ENCODE peak calls at places on chromosomes 3 and 15, in ten cellular contexts. F is K562, Z is pancreas, M is astrocyte of the spinal cord, W is lower leg skin, P is transverse colon, K is tibial artery, V is AG10803, J is HFF-Myc, A is upper lobe of right lung. R is an unnamed sample.

GRCh38 chr3:177820683-177821316 is 623.5 kb upstream of the TBL1XR1 start:
- DNase-seq in F (no peak), Z (no peak), M (peak; percentile 96), W (no peak), P (no peak), K (no peak), V (peak; percentile 86), J (no peak), A (no peak), R (no peak)

GRCh38 chr15:69090197-69090948 is 70.1 kb upstream of the GLCE start:
- DNase-seq in F (no peak), Z (no peak), M (peak; percentile 5), W (no peak), P (no peak), K (no peak), V (peak; percentile 44), J (peak; percentile 22), A (no peak), R (no peak)

GRCh38 chr3:16423298-16423697 is 90.2 kb downstream of the RFTN1 start:
- DNase-seq in F (no peak), Z (no peak), M (no peak), W (no peak), P (no peak), K (no peak), V (no peak), J (no peak), A (no peak), R (peak; percentile 71)

GRCh38 chr3:116470589-116470988 is 25.3 kb upstream of the LSAMP start:
- DNase-seq in F (no peak), Z (no peak), M (no peak), W (no peak), P (no peak), K (no peak), V (no peak), J (no peak), A (no peak), R (no peak)

GRCh38 chr3:72340056-72340455 is 508.2 kb downstream of the SHQ1 start:
- DNase-seq in F (no peak), Z (no peak), M (no peak), W (peak; percentile 84), P (no peak), K (no peak), V (no peak), J (no peak), A (no peak), R (no peak)

GRCh38 chr15:85974348-85974705 is 105.3 kb upstream of the AGBL1 start:
- DNase-seq in F (no peak), Z (no peak), M (peak; percentile 22), W (no peak), P (no peak), K (no peak), V (no peak), J (no peak), A (no peak), R (no peak)

GRCh38 chr3:152030320-152030719 is 156.9 kb downstream of the SUCNR1 start:
- DNase-seq in F (no peak), Z (no peak), M (no peak), W (no peak), P (no peak), K (no peak), V (no peak), J (no peak), A (no peak), R (no peak)

GRCh38 chr3:144229237-144229830 is 257.7 kb downstream of the DIPK2A start:
- DNase-seq in F (no peak), Z (no peak), M (no peak), W (no peak), P (no peak), K (no peak), V (no peak), J (peak; percentile 7), A (no peak), R (no peak)

GRCh38 chr15:62840518-62841268 is 201.9 kb upstream of the TPM1 start:
- DNase-seq in F (no peak), Z (no peak), M (no peak), W (no peak), P (no peak), K (no peak), V (no peak), J (no peak), A (no peak), R (no peak)

GRCh38 chr3:30299674-30300423 is 306.6 kb upstream of the TGFBR2 start:
- DNase-seq in F (no peak), Z (no peak), M (peak; percentile 52), W (no peak), P (no peak), K (no peak), V (no peak), J (no peak), A (no peak), R (no peak)

GRCh38 chr15:42332331-42332730 is 27.0 kb upstream of the CAPN3 start:
- DNase-seq in F (no peak), Z (no peak), M (no peak), W (no peak), P (no peak), K (no peak), V (peak; percentile 36), J (no peak), A (no peak), R (no peak)

GRCh38 chr3:129415830-129416229 is 12.6 kb downstream of the EFCAB12 start:
- DNase-seq in F (no peak), Z (no peak), M (no peak), W (peak; percentile 43), P (no peak), K (no peak), V (no peak), J (no peak), A (no peak), R (no peak)

GRCh38 chr15:39925112-39925830 is 5.2 kb upstream of the GPR176 start:
- DNase-seq in F (no peak), Z (no peak), M (peak; percentile 57), W (no peak), P (no peak), K (no peak), V (no peak), J (no peak), A (no peak), R (no peak)

GRCh38 chr15:90960316-90961091 is 5.8 kb downstream of the RCCD1 start:
- DNase-seq in F (no peak), Z (no peak), M (no peak), W (no peak), P (no peak), K (no peak), V (peak; percentile 15), J (no peak), A (no peak), R (no peak)

GRCh38 chr3:12138044-12138443 is 20.7 kb downstream of the TIMP4 start:
- DNase-seq in F (peak; percentile 25), Z (no peak), M (peak; percentile 33), W (no peak), P (peak; percentile 35), K (peak; percentile 27), V (peak; percentile 26), J (no peak), A (no peak), R (peak; percentile 48)

GRCh38 chr3:179956416-179956830 is 80.3 kb downstream of the PEX5L start:
- DNase-seq in F (no peak), Z (no peak), M (peak; percentile 12), W (no peak), P (no peak), K (no peak), V (no peak), J (no peak), A (no peak), R (no peak)

GRCh38 chr3:125128861-125129501 is 73.2 kb upstream of the HEG1 start:
- DNase-seq in F (peak; percentile 8), Z (no peak), M (peak; percentile 93), W (no peak), P (no peak), K (no peak), V (peak; percentile 97), J (peak; percentile 87), A (peak; percentile 72), R (no peak)

GRCh38 chr15:77633913-77634265 is 1.2 kb upstream of the LINGO1 start:
- DNase-seq in F (no peak), Z (no peak), M (no peak), W (no peak), P (no peak), K (no peak), V (no peak), J (no peak), A (no peak), R (no peak)
- H3K4me3 ChIP-seq in F (no peak overlapping the region), Z (no peak overlapping the region), M (no peak overlapping the region), W (no peak overlapping the region), P (no peak overlapping the region), K (no peak overlapping the region), V (no peak overlapping the region), J (no peak overlapping the region), A (no peak overlapping the region), R (no peak overlapping the region)

DNA sequence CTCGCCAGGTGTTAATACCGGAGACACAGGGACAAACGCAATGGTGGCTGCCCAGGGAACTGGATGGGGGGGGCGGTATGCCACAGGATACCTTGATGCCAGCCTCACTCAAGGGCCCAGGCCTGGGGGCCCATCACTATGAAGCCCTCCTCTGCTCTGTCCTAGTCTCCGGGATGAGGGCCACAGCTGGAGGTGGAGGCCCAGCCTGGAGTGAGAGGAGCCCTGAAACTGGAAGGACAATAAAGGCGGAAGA is 1.5 kb upstream of the CAMK2N2 start:
- DNase-seq in F (no peak), Z (no peak), M (no peak), W (no peak), P (no peak), K (no peak), V (no peak), J (no peak), A (no peak), R (no peak)
- H3K4me3 ChIP-seq in F (no peak overlapping the region), Z (no peak overlapping the region), M (no peak overlapping the region), W (no peak overlapping the region), P (no peak overlapping the region), K (no peak overlapping the region), V (no peak overlapping the region), J (no peak overlapping the region), A (no peak overlapping the region), R (no peak overlapping the region)

DNA sequence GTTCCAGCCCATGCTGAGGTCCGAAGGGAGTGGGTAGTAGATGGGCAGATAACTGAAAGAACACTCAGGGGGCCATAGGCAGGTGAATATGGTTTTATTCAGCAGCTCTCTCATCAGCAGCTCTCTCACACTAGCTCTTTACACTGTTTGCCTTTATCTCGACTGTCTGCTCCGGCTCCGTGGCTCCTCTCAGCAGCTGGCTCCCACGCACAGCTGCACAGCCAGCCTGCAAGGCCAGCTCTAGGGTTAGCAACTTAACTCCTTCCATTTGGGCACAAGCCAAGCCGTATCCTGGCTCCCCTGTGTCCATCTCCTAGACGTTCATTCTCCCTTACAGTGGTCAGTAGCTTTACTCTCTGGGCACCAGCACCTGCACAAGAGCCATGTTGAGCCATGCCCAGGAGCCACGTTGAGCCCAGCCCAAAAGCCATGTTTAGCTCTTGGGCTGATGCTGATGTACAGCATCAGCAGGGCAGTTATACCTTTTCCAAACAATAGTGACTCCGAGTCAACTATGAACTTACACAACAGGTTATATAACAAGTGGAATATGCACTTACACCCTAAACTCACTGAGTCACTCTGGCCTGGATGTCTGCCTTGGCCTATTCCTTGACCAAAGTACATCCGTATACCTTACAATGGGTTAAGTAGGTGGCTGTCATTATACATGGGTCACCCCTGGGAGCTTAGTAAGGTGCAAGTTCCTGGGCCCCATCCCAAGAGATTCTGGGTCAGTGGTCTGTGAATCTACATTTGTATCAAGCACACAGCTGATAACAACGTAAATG is 34.6 kb upstream of the TOPAZ1 start:
- DNase-seq in F (no peak), Z (no peak), M (no peak), W (no peak), P (no peak), K (no peak), V (no peak), J (no peak), A (no peak), R (no peak)
- H3K4me3 ChIP-seq in F (no peak overlapping the region), Z (no peak overlapping the region), M (no peak overlapping the region), W (no peak overlapping the region), P (no peak overlapping the region), K (no peak overlapping the region), V (no peak overlapping the region), J (no peak overlapping the region), A (no peak overlapping the region), R (no peak overlapping the region)

GRCh38 chr15:67086650-67086941 is 21.2 kb downstream of the SMAD3 start:
- DNase-seq in F (no peak), Z (no peak), M (no peak), W (no peak), P (no peak), K (no peak), V (no peak), J (no peak), A (no peak), R (no peak)
- H3K4me3 ChIP-seq in F (no peak overlapping the region), Z (no peak overlapping the region), M (no peak overlapping the region), W (no peak overlapping the region), P (no peak overlapping the region), K (no peak overlapping the region), V (no peak overlapping the region), J (no peak overlapping the region), A (no peak overlapping the region), R (no peak overlapping the region)

R was measured in LNCaP clone FGC.